ENCODE peak calls at places on chromosomes 11 and 22, in four cellular contexts. U, N, V and B are unnamed samples.

GRCh38 chr22:32561163-32561562 is 86.6 kb downstream of the FBXO7 start:
- DNase-seq in U (no peak), N (no peak), V (no peak), B (no peak)

GRCh38 chr22:29784451-29785361 is 17.5 kb downstream of the UQCR10 start:
- DNase-seq in U (no peak), N (peak), V (no peak), B (no peak)

GRCh38 chr11:70556884-70557741 is 158.8 kb downstream of the CTTN start:
- DNase-seq in U (no peak), N (no peak), V (peak), B (no peak)

GRCh38 chr22:45351956-45352355 is 42.2 kb downstream of the FAM118A start:
- DNase-seq in U (no peak), N (no peak), V (no peak), B (no peak)

GRCh38 chr11:76161261-76161961 is 44.9 kb downstream of the WNT11 start:
- DNase-seq in U (peak), N (peak), V (no peak), B (no peak)

GRCh38 chr22:22552630-22553029 is 6.4 kb downstream of the PRAME start:
- DNase-seq in U (peak), N (no peak), V (no peak), B (no peak)

GRCh38 chr11:2303627-2304155 is 1.9 kb downstream of the TSPAN32 start:
- DNase-seq in U (peak), N (peak), V (no peak), B (no peak)

GRCh38 chr11:12942157-12942556 is 67.0 kb upstream of the RASSF10 start:
- DNase-seq in U (no peak), N (no peak), V (no peak), B (no peak)

GRCh38 chr22:19136915-19137314 is 5.8 kb downstream of the TSSK2 start:
- DNase-seq in U (no peak), N (no peak), V (no peak), B (no peak)

GRCh38 chr22:16777284-16777924 is 47.8 kb downstream of the XKR3 start:
- DNase-seq in U (no peak), N (no peak), V (no peak), B (no peak)

GRCh38 chr11:68837583-68838571 is 3.8 kb downstream of the CPT1A start:
- DNase-seq in U (no peak), N (no peak), V (peak), B (no peak)

GRCh38 chr11:68838572-68838964 is 3.1 kb downstream of the CPT1A start:
- DNase-seq in U (no peak), N (peak), V (no peak), B (no peak)

GRCh38 chr11:68839953-68840641 is 1.6 kb downstream of the CPT1A start:
- DNase-seq in U (peak), N (no peak), V (peak), B (no peak)

GRCh38 chr11:68840661-68841653 is 759 bp downstream of the CPT1A start:
- DNase-seq in U (peak), N (peak), V (peak), B (peak)

DNA sequence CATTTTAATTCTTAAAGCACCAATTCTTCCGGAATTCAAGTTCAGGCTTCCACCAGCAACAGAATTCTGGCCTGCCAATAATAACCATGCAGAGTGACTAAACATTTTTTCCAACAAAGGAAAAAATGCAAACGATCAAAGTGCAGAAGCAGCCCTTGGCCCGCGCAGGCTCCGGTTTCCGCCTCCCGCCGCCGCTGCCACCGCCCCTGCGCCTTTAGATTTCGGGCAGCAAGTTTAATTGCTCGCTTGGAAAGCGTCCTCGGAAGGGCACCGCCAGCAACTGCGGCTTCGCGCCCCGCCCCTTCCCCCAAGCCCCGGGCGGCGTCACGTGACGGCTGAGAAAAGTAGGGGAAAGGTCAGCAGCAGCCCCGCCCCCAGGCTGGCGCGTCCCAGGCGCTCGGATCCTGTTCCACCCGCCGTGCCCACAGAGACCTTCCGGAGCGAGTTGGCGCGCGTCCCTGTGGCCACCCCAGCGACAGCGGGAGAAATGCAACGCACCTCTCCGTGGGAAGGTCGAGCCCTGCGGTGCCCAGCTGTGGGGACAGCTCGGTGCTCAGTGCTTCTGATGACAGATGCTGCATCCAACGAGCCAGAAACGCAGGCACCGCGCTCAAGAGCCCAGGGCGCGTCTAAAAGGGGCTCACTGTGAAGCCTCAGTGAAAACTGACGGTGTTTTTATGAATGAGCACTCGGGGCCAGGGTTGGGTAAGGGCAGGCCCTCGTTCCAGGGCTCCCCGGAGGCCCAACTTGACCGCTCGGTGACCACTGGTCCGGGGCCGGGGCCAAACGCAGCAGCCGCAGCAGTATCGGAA is 2.5 kb downstream of the CPT1A start:
- DNase-seq in U (peak), N (peak), V (peak), B (peak)
- TF ChIP-seq EP300 in U (no peak), N (peak), V (peak), B (no peak)

DNA sequence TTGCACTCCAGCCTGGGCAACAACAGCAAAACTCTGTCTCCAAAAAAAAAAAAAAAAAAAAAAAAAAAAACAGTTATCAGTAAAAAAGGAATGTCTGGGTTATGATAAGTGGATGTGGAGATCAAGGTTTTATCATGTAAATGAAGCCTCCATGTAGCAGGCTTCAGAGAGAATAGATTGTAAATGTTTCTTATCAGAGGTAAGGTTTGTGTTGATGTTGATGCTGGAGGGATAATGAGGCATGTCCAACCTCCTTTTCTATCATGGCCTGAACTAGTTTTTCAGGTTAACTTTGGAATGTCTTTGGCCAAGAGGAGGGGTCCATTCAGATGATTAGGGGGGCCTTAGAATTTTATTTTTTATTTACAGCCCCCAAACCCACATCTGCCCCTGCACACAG is 35.4 kb upstream of the TREH start:
- DNase-seq in U (no peak), N (no peak), V (no peak), B (no peak)
- H3K27ac ChIP-seq in U (peak), N (no peak), V (no peak), B (no peak)

DNA sequence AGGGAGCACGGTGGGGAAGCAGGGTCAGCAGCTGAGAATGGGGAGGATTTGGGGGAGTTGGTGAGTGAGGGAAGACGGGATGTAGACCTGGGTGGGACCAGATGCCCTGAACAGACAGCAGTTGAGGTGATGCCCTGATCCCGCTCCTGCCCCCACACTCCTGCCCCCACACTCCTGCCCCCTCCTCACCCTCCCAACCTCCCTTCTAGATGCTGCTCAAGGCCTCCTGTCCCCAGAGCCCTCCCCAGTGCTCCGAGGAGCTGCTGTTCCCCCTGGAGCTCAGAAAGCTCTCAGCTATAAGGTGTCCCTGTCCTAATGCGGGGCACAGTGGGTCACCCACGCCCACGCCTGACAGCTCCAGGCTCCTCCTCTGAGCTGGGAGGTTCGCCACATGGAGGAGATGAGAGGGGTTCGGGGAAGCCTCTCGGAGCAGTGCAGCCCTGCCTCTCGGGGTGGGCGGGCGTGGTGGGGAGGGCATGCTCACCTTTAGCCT is 25.1 kb upstream of the TTLL12 start:
- DNase-seq in U (no peak), N (no peak), V (no peak), B (no peak)
- TF ChIP-seq CTCF in U (no peak), N (no peak), V (no peak), B (no peak)

GRCh38 chr11:104041792-104042191 is 5.4 kb downstream of the DDI1 start:
- DNase-seq in U (no peak), N (no peak), V (no peak), B (no peak)
- TF ChIP-seq EP300 in U (no peak), N (no peak), V (no peak), B (no peak)

GRCh38 chr11:128687321-128687720 is 6.6 kb upstream of the FLI1 start:
- DNase-seq in U (no peak), N (no peak), V (peak), B (peak)

GRCh38 chr11:128686745-128687177 is 7.1 kb upstream of the FLI1 start:
- DNase-seq in U (no peak), N (no peak), V (peak), B (peak)

GRCh38 chr11:128684582-128685382 is 9.1 kb upstream of the FLI1 start:
- DNase-seq in U (no peak), N (no peak), V (no peak), B (no peak)

GRCh38 chr11:128685383-128686044 is 8.4 kb upstream of the FLI1 start:
- DNase-seq in U (no peak), N (no peak), V (no peak), B (no peak)

GRCh38 chr11:128686045-128686741 is 7.7 kb upstream of the FLI1 start:
- DNase-seq in U (no peak), N (no peak), V (no peak), B (no peak)
- H3K27ac ChIP-seq in U (no peak), N (no peak), V (no peak), B (no peak)

DNA sequence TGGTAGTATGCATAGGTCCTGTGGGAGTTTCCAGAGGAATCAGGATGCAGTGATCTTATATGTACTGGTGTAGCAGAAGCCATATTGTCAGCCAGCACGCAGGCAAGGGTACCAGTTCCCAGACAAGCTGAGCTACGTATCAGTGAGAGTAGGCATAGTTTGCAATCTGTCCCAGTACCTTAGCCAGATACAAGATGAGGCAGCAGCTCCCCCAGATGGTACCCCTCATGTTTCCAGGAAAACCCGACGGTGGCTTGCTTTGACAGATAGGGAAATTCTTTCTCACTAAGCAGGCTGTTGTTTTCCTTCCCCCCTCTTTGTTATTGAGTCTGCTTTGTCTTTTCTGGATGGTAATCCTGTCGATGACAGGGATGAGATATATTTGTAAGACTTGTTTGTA is 109.7 kb upstream of the RRM1 start:
- DNase-seq in U (peak), N (peak), V (no peak), B (no peak)
- TF ChIP-seq CTCF in U (peak), N (no peak), V (no peak), B (no peak)